ENCODE peak calls at places on chromosome 3, in five cellular contexts. X is C1 segment of cervical spinal cord, O is caudate nucleus, K is NCI-H2029 treated with DMSO at 0.1 percent for 48 hours, W is activated gamma-delta T cell treated with Interleukin-2 at 50 U/mL for 16 hours. N is an unnamed sample.

GRCh38 chr3:36678216-36679013 is 85.9 kb downstream of the DCLK3 start:
- DNase-seq in O (no peak), X (no peak), K (no peak), W (no peak), N (no peak)

GRCh38 chr3:194065119-194065392 is 70.9 kb upstream of the HES1 start:
- DNase-seq in O (no peak), X (no peak), K (no peak), W (no peak), N (no peak)

GRCh38 chr3:123483146-123483545 is 34.3 kb upstream of the ADCY5 start:
- DNase-seq in K (no peak), O (no peak), X (no peak), W (no peak), N (no peak)

GRCh38 chr3:190017575-190018288 is 103.0 kb downstream of the P3H2 start:
- DNase-seq in K (no peak), W (no peak), O (peak), X (no peak), N (no peak)

GRCh38 chr3:52065264-52065756 is 8.9 kb upstream of the DUSP7 start:
- DNase-seq in O (no peak), W (no peak), X (no peak), K (no peak), N (no peak)

GRCh38 chr3:38349684-38350359 is 3.2 kb downstream of the XYLB start:
- DNase-seq in W (no peak), X (no peak), K (no peak), O (no peak), N (no peak)

GRCh38 chr3:102183623-102184022 is 251.2 kb upstream of the ZPLD1 start:
- DNase-seq in X (no peak), K (no peak), W (no peak), O (no peak), N (no peak)

GRCh38 chr3:120673116-120673515 is 8.9 kb downstream of the HGD start:
- DNase-seq in X (no peak), W (no peak), K (no peak), O (peak), N (no peak)

GRCh38 chr3:52983336-52983807 is 62.5 kb downstream of the SFMBT1 start:
- DNase-seq in X (no peak), W (peak), O (no peak), K (no peak), N (peak)

GRCh38 chr3:194572131-194572789 is 61.0 kb downstream of the TMEM44 start:
- DNase-seq in W (no peak), K (no peak), O (no peak), X (no peak), N (no peak)

GRCh38 chr3:52405066-52405465 is 39.8 kb downstream of the SEMA3G start:
- DNase-seq in K (no peak), O (no peak), W (no peak), X (no peak), N (no peak)

GRCh38 chr3:190319660-190320059 is 2.6 kb downstream of the CLDN1 start:
- DNase-seq in X (no peak), O (peak), K (no peak), W (no peak), N (no peak)

GRCh38 chr3:4071481-4072184 is 231.5 kb upstream of the SETMAR start:
- DNase-seq in X (no peak), W (no peak), K (no peak), O (no peak), N (no peak)

GRCh38 chr3:143525408-143525807 is 322.9 kb downstream of the SLC9A9 start:
- DNase-seq in O (no peak), W (no peak), X (no peak), K (no peak), N (no peak)

GRCh38 chr3:143302638-143303171 is 183.1 kb downstream of the CHST2 start:
- DNase-seq in W (no peak), O (no peak), K (no peak), X (no peak), N (no peak)

N was measured in naive thymus-derived CD4-positive, alpha-beta T cell.